ENCODE peak calls at places on chromosome 1, in four cellular contexts. One of them, this sample, is unnamed.

GRCh38 chr1:210786546-210786945 is 347.4 kb downstream of the KCNH1 start:
- DNase-seq in neuronal stem cell: no peak
- DNase-seq in H9: no peak
- DNase-seq in mesenchymal stem cell: no peak
- DNase-seq in this sample: no peak

GRCh38 chr1:153119491-153119971 is 6.2 kb upstream of the SPRR2F start:
- DNase-seq in H9: no peak
- DNase-seq in neuronal stem cell: no peak
- DNase-seq in mesenchymal stem cell: no peak
- DNase-seq in this sample: no peak

GRCh38 chr1:211036701-211037494 is 97.0 kb downstream of the KCNH1 start:
- DNase-seq in H9: no peak
- DNase-seq in mesenchymal stem cell: peak
- DNase-seq in neuronal stem cell: no peak
- DNase-seq in this sample: no peak

GRCh38 chr1:204991342-204991844 is 51.6 kb upstream of the CNTN2 start:
- DNase-seq in mesenchymal stem cell: no peak
- DNase-seq in H9: peak
- DNase-seq in neuronal stem cell: peak
- DNase-seq in this sample: peak

GRCh38 chr1:151705739-151706463 is 10.7 kb downstream of the CELF3 start:
- DNase-seq in neuronal stem cell: no peak
- DNase-seq in H9: no peak
- DNase-seq in mesenchymal stem cell: no peak
- DNase-seq in this sample: no peak

GRCh38 chr1:236497908-236498307 is 25.9 kb upstream of the LGALS8 start:
- DNase-seq in neuronal stem cell: no peak
- DNase-seq in mesenchymal stem cell: no peak
- DNase-seq in H9: no peak
- DNase-seq in this sample: no peak

GRCh38 chr1:58515794-58516401 is 30.6 kb downstream of the OMA1 start:
- DNase-seq in neuronal stem cell: peak
- DNase-seq in mesenchymal stem cell: peak
- DNase-seq in H9: no peak
- DNase-seq in this sample: peak

GRCh38 chr1:156852414-156852874 is 6.5 kb downstream of the INSRR start:
- DNase-seq in H9: no peak
- DNase-seq in neuronal stem cell: no peak
- DNase-seq in mesenchymal stem cell: peak
- DNase-seq in this sample: no peak

GRCh38 chr1:161382214-161383019 is 14.7 kb upstream of the CFAP126 start:
- DNase-seq in neuronal stem cell: peak
- DNase-seq in mesenchymal stem cell: peak
- DNase-seq in H9: no peak
- DNase-seq in this sample: no peak

GRCh38 chr1:165854101-165854845 is 26.9 kb downstream of the UCK2 start:
- DNase-seq in mesenchymal stem cell: peak
- DNase-seq in H9: no peak
- DNase-seq in neuronal stem cell: no peak
- DNase-seq in this sample: no peak

GRCh38 chr1:185520188-185520935 is 203.3 kb upstream of the IVNS1ABP start:
- DNase-seq in mesenchymal stem cell: peak
- DNase-seq in neuronal stem cell: no peak
- DNase-seq in H9: no peak
- DNase-seq in this sample: no peak

GRCh38 chr1:42334240-42335049 is 590 bp downstream of the FOXJ3 start:
- DNase-seq in neuronal stem cell: peak
- DNase-seq in H9: peak
- DNase-seq in mesenchymal stem cell: peak
- DNase-seq in this sample: peak

GRCh38 chr1:109768700-109769325 is 5.1 kb upstream of the EPS8L3 start:
- DNase-seq in mesenchymal stem cell: no peak
- DNase-seq in neuronal stem cell: no peak
- DNase-seq in H9: no peak
- DNase-seq in this sample: no peak

GRCh38 chr1:33424205-33424604 is 6.7 kb downstream of the PHC2 start:
- DNase-seq in mesenchymal stem cell: peak
- DNase-seq in neuronal stem cell: no peak
- DNase-seq in H9: no peak
- DNase-seq in this sample: no peak

GRCh38 chr1:178004926-178005391 is 35.1 kb upstream of the SEC16B start:
- DNase-seq in neuronal stem cell: no peak
- DNase-seq in H9: no peak
- DNase-seq in mesenchymal stem cell: no peak
- DNase-seq in this sample: no peak

GRCh38 chr1:111605553-111605952 is 14.0 kb upstream of the RAP1A start:
- DNase-seq in mesenchymal stem cell: no peak
- DNase-seq in H9: no peak
- DNase-seq in neuronal stem cell: no peak
- DNase-seq in this sample: no peak

GRCh38 chr1:117466761-117467160 is 99.5 kb downstream of the MAN1A2 start:
- DNase-seq in mesenchymal stem cell: peak
- DNase-seq in H9: no peak
- DNase-seq in neuronal stem cell: no peak
- DNase-seq in this sample: no peak

GRCh38 chr1:183905497-183905896 is 100.6 kb downstream of the RGL1 start:
- DNase-seq in H9: no peak
- DNase-seq in mesenchymal stem cell: no peak
- DNase-seq in neuronal stem cell: no peak
- DNase-seq in this sample: no peak

GRCh38 chr1:85319488-85319887 is 43.1 kb upstream of the BCL10 start:
- DNase-seq in mesenchymal stem cell: no peak
- DNase-seq in H9: no peak
- DNase-seq in neuronal stem cell: no peak
- DNase-seq in this sample: no peak

GRCh38 chr1:184405743-184406142 is 18.9 kb downstream of the C1orf21 start:
- DNase-seq in H9: no peak
- DNase-seq in mesenchymal stem cell: no peak
- DNase-seq in neuronal stem cell: no peak
- DNase-seq in this sample: no peak

GRCh38 chr1:185733818-185734709 is at the start of gene HMCN1:
- DNase-seq in H9: peak
- DNase-seq in mesenchymal stem cell: peak
- DNase-seq in neuronal stem cell: peak
- DNase-seq in this sample: peak

GRCh38 chr1:46802081-46802480 is 3.2 kb downstream of the CYP4B1 start:
- DNase-seq in mesenchymal stem cell: no peak
- DNase-seq in H9: no peak
- DNase-seq in neuronal stem cell: no peak
- DNase-seq in this sample: no peak

GRCh38 chr1:222416001-222416791 is 131.7 kb downstream of the HHIPL2 start:
- DNase-seq in H9: no peak
- DNase-seq in mesenchymal stem cell: peak
- DNase-seq in neuronal stem cell: no peak
- DNase-seq in this sample: no peak

GRCh38 chr1:164675342-164675904 is 116.4 kb downstream of the PBX1 start:
- DNase-seq in neuronal stem cell: no peak
- DNase-seq in mesenchymal stem cell: no peak
- DNase-seq in H9: no peak
- DNase-seq in this sample: no peak
- H3K18ac ChIP-seq in neuronal stem cell: no peak
- H3K18ac ChIP-seq in mesenchymal stem cell: no peak
- H3K18ac ChIP-seq in H9: no peak
- H3K18ac ChIP-seq in this sample: no peak

DNA sequence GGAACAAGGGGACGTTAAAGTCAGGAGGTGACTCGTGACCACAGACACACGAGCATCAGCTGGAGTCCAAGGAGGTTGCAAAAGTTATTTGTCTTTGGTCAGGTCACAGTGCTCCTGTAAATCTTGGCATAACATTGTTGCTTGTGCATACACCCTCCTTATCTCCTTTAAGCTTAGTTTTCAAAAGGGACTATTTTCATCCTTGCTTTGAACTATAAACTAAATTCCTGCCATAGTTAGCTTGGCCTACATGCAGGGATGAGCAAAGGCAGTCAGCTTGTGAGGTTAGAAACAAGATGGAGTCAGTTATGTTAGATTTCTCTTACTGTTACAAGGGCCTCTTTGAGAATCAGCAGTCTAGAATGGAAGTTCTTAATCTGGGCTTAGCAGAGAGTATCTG is 28.0 kb upstream of the FASLG start:
- DNase-seq in H9: no peak
- DNase-seq in neuronal stem cell: no peak
- DNase-seq in mesenchymal stem cell: no peak
- DNase-seq in this sample: no peak
- H3K18ac ChIP-seq in H9: no peak
- H3K18ac ChIP-seq in neuronal stem cell: no peak
- H3K18ac ChIP-seq in mesenchymal stem cell: no peak
- H3K18ac ChIP-seq in this sample: no peak

GRCh38 chr1:17212009-17212408 is 7.1 kb downstream of the PADI1 start:
- DNase-seq in mesenchymal stem cell: no peak
- DNase-seq in H9: no peak
- DNase-seq in neuronal stem cell: no peak
- DNase-seq in this sample: no peak

GRCh38 chr1:17214876-17215544 is 10.1 kb downstream of the PADI1 start:
- DNase-seq in neuronal stem cell: no peak
- DNase-seq in mesenchymal stem cell: no peak
- DNase-seq in H9: no peak
- DNase-seq in this sample: no peak

GRCh38 chr1:17213433-17214148 is 8.7 kb downstream of the PADI1 start:
- DNase-seq in H9: no peak
- DNase-seq in mesenchymal stem cell: no peak
- DNase-seq in neuronal stem cell: no peak
- DNase-seq in this sample: no peak

GRCh38 chr1:17211377-17211776 is 6.4 kb downstream of the PADI1 start:
- DNase-seq in mesenchymal stem cell: no peak
- DNase-seq in neuronal stem cell: no peak
- DNase-seq in H9: no peak
- DNase-seq in this sample: no peak

GRCh38 chr1:17212487-17213121 is 7.7 kb downstream of the PADI1 start:
- DNase-seq in mesenchymal stem cell: peak
- DNase-seq in neuronal stem cell: no peak
- DNase-seq in H9: no peak
- DNase-seq in this sample: no peak
- H3K18ac ChIP-seq in mesenchymal stem cell: peak
- H3K18ac ChIP-seq in neuronal stem cell: peak
- H3K18ac ChIP-seq in H9: no peak
- H3K18ac ChIP-seq in this sample: no peak

GRCh38 chr1:197954718-197955418 is 37.7 kb downstream of the LHX9 start:
- DNase-seq in mesenchymal stem cell: no peak
- DNase-seq in H9: no peak
- DNase-seq in neuronal stem cell: no peak
- DNase-seq in this sample: no peak

GRCh38 chr1:197958438-197958837 is 41.3 kb downstream of the LHX9 start:
- DNase-seq in mesenchymal stem cell: no peak
- DNase-seq in H9: no peak
- DNase-seq in neuronal stem cell: no peak
- DNase-seq in this sample: no peak

GRCh38 chr1:197951617-197952175 is 34.5 kb downstream of the LHX9 start:
- DNase-seq in H9: no peak
- DNase-seq in neuronal stem cell: no peak
- DNase-seq in mesenchymal stem cell: no peak
- DNase-seq in this sample: no peak

GRCh38 chr1:197958861-197959260 is 41.7 kb downstream of the LHX9 start:
- DNase-seq in neuronal stem cell: no peak
- DNase-seq in H9: no peak
- DNase-seq in mesenchymal stem cell: no peak
- DNase-seq in this sample: no peak

DNA sequence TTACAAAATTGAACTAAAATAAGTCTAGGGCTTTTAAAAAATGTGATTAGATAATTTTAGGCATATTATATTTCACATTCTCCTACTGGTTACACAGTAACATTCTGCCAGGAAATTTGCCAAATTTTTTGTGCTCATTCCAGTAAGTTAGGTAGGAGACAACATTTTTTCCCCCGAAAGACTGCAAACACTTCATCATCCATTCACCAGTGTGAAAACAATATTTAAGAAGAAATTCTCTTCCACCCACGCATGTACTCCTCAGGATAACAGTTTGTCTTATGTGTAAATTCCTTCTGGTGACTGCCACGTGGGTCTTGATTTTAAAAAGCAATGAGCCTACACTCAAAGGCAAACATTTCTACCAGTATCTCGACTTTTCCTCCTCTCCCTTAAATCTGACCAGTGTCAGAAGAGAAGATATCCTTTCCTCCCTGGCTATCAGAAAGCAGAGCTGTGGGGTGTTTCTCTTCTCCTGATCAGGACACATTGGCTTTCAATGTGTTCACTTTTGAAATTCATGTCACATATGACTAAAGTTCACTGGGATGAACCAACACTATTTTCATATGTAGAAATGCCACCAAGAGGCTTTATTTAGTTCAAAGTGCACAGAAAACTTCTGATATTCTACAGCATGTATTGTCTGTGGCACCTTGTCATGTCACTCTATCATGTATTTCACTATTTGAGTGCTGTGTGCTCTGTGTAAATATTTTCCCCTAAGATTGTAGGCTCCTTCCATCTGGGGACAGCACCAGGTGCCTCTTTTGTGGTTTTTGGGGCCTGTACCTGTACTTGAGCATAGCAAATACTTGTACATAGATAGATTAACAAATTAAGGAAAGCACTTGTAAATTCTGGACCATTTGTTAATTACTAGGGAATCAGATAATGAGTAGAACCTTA is 38.6 kb downstream of the LHX9 start:
- DNase-seq in mesenchymal stem cell: no peak
- DNase-seq in neuronal stem cell: no peak
- DNase-seq in H9: no peak
- DNase-seq in this sample: no peak
- H3K18ac ChIP-seq in mesenchymal stem cell: no peak
- H3K18ac ChIP-seq in neuronal stem cell: no peak
- H3K18ac ChIP-seq in H9: no peak
- H3K18ac ChIP-seq in this sample: no peak

DNA sequence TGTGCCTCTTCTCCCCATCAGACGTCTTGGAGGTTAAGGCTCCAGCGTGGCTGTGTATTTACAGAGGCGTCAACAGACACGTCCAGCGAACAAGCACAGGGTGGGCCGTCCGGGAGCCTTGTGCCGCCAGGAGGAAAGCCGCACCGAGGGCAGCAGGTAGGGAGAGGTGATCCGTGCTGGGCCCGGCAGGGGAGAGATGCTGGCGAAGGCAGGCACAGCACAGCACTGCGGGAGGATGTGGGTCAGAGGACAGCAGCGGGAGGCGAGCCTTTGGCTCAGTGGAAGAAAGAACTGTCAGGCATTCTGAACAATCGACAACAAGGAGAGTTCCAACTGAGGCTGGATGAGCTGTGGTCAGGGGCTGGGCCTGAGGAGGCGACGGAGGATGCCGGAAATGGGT is 144.1 kb upstream of the TNR start:
- DNase-seq in H9: peak
- DNase-seq in neuronal stem cell: no peak
- DNase-seq in mesenchymal stem cell: no peak
- DNase-seq in this sample: no peak
- H3K18ac ChIP-seq in H9: no peak
- H3K18ac ChIP-seq in neuronal stem cell: peak
- H3K18ac ChIP-seq in mesenchymal stem cell: peak
- H3K18ac ChIP-seq in this sample: no peak

DNA sequence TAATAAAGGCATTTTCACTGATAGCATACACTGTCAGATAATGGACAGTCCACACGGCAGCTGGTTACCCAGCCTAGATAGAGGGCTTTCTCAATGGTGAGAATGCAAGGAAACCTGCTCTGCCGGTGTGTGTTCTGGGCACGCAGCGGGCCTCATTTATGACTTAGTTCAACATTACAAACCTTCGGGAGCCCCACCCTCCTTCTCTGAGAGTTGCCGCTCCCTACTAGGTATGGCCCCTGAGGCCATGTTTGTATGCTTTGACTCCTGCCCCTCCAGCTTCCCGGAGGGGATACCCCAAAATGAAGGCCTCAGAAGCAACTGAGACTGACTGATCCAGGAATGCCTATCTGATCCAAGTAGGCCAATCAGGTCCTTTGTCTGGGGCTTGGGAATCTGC is 17.2 kb upstream of the FABP3 start:
- DNase-seq in mesenchymal stem cell: no peak
- DNase-seq in H9: no peak
- DNase-seq in neuronal stem cell: no peak
- DNase-seq in this sample: no peak
- H3K18ac ChIP-seq in mesenchymal stem cell: no peak
- H3K18ac ChIP-seq in H9: no peak
- H3K18ac ChIP-seq in neuronal stem cell: no peak
- H3K18ac ChIP-seq in this sample: no peak